ENCODE peak calls at places on chromosome X, in four cellular contexts. One of them, this sample, is unnamed.

GRCh38 chrX:39874202-39874816 is 223.4 kb downstream of the BCOR start:
- DNase-seq in SJSA1: no peak
- DNase-seq in cerebellar cortex: no peak
- DNase-seq in cerebellum: no peak
- DNase-seq in this sample: no peak

GRCh38 chrX:30652527-30653414 is 452 bp upstream of the GK start:
- DNase-seq in cerebellar cortex: peak; percentile 90
- DNase-seq in SJSA1: peak; percentile 92
- DNase-seq in cerebellum: peak; percentile 93
- DNase-seq in this sample: peak; percentile 50

GRCh38 chrX:7552758-7553157 is 290.2 kb upstream of the VCX start:
- DNase-seq in SJSA1: no peak
- DNase-seq in cerebellar cortex: no peak
- DNase-seq in cerebellum: no peak
- DNase-seq in this sample: no peak

GRCh38 chrX:104335765-104336164 is 81.0 kb upstream of the ESX1 start:
- DNase-seq in cerebellum: no peak
- DNase-seq in cerebellar cortex: no peak
- DNase-seq in SJSA1: peak; percentile 49
- DNase-seq in this sample: peak; percentile 19

GRCh38 chrX:107565916-107566602 is 62.3 kb upstream of the PRPS1 start:
- DNase-seq in cerebellum: peak; percentile 28
- DNase-seq in SJSA1: no peak
- DNase-seq in cerebellar cortex: peak; percentile 38
- DNase-seq in this sample: peak; percentile 42

GRCh38 chrX:17829526-17829925 is 31.6 kb downstream of the RAI2 start:
- DNase-seq in cerebellar cortex: no peak
- DNase-seq in cerebellum: no peak
- DNase-seq in SJSA1: no peak
- DNase-seq in this sample: no peak

GRCh38 chrX:70087857-70088256 is 25.6 kb downstream of the OTUD6A start:
- DNase-seq in SJSA1: no peak
- DNase-seq in cerebellum: no peak
- DNase-seq in cerebellar cortex: peak; percentile 11
- DNase-seq in this sample: no peak

GRCh38 chrX:31392541-31392940 is 320.7 kb upstream of the FTHL17 start:
- DNase-seq in cerebellar cortex: no peak
- DNase-seq in SJSA1: no peak
- DNase-seq in cerebellum: no peak
- DNase-seq in this sample: no peak

GRCh38 chrX:40962793-40963407 is 122.3 kb upstream of the USP9X start:
- DNase-seq in SJSA1: no peak
- DNase-seq in cerebellar cortex: no peak
- DNase-seq in cerebellum: no peak
- DNase-seq in this sample: no peak

GRCh38 chrX:45138525-45138924 is 62.2 kb downstream of the DIPK2B start:
- DNase-seq in SJSA1: no peak
- DNase-seq in cerebellar cortex: no peak
- DNase-seq in cerebellum: no peak
- DNase-seq in this sample: no peak

GRCh38 chrX:138897621-138898492 is 186.3 kb upstream of the FGF13 start:
- DNase-seq in SJSA1: no peak
- DNase-seq in cerebellar cortex: no peak
- DNase-seq in cerebellum: no peak
- DNase-seq in this sample: no peak

GRCh38 chrX:50871922-50872453 is 38.5 kb upstream of the BMP15 start:
- DNase-seq in cerebellar cortex: no peak
- DNase-seq in cerebellum: no peak
- DNase-seq in SJSA1: no peak
- DNase-seq in this sample: no peak

GRCh38 chrX:54178100-54178940 is 4.7 kb downstream of the FAM120C start:
- DNase-seq in cerebellar cortex: no peak
- DNase-seq in SJSA1: no peak
- DNase-seq in cerebellum: no peak
- DNase-seq in this sample: no peak

GRCh38 chrX:136055651-136056221 is 70.5 kb downstream of the SLC9A6 start:
- DNase-seq in cerebellum: no peak
- DNase-seq in SJSA1: no peak
- DNase-seq in cerebellar cortex: no peak
- DNase-seq in this sample: no peak

GRCh38 chrX:131818297-131818936 is 204.7 kb upstream of the STK26 start:
- DNase-seq in SJSA1: no peak
- DNase-seq in cerebellum: no peak
- DNase-seq in cerebellar cortex: no peak
- DNase-seq in this sample: no peak

GRCh38 chrX:150507251-150507856 is 61.1 kb upstream of the MTM1 start:
- DNase-seq in SJSA1: no peak
- DNase-seq in cerebellum: no peak
- DNase-seq in cerebellar cortex: no peak
- DNase-seq in this sample: no peak

GRCh38 chrX:67582436-67582835 is 38.6 kb downstream of the AR start:
- DNase-seq in cerebellum: no peak
- DNase-seq in cerebellar cortex: no peak
- DNase-seq in SJSA1: no peak
- DNase-seq in this sample: no peak

GRCh38 chrX:41946230-41946629 is 22.9 kb upstream of the CASK start:
- DNase-seq in SJSA1: no peak
- DNase-seq in cerebellum: no peak
- DNase-seq in cerebellar cortex: no peak
- DNase-seq in this sample: no peak

GRCh38 chrX:49071877-49072711 is 1.7 kb downstream of the PRAF2 start:
- DNase-seq in SJSA1: no peak
- DNase-seq in cerebellum: peak; percentile 83
- DNase-seq in cerebellar cortex: peak; percentile 75
- DNase-seq in this sample: no peak

GRCh38 chrX:103376118-103376978 is at the start of gene BEX3:
- DNase-seq in cerebellar cortex: peak; percentile 72
- DNase-seq in SJSA1: peak; percentile 58
- DNase-seq in cerebellum: peak; percentile 80
- DNase-seq in this sample: no peak

GRCh38 chrX:121802881-121803412 is 755.5 kb downstream of the GLUD2 start:
- DNase-seq in SJSA1: no peak
- DNase-seq in cerebellum: no peak
- DNase-seq in cerebellar cortex: no peak
- DNase-seq in this sample: no peak

GRCh38 chrX:136667446-136668168 is 19.6 kb downstream of the CD40LG start:
- DNase-seq in cerebellum: no peak
- DNase-seq in cerebellar cortex: no peak
- DNase-seq in SJSA1: no peak
- DNase-seq in this sample: no peak

GRCh38 chrX:1673337-1673736 is 58.5 kb downstream of the ASMT start:
- DNase-seq in SJSA1: no peak
- DNase-seq in cerebellar cortex: peak; percentile 34
- DNase-seq in cerebellum: no peak
- DNase-seq in this sample: no peak

GRCh38 chrX:13088155-13088485 is 43.7 kb upstream of the FAM9C start:
- DNase-seq in cerebellar cortex: no peak
- DNase-seq in cerebellum: no peak
- DNase-seq in SJSA1: no peak
- DNase-seq in this sample: no peak

GRCh38 chrX:53071604-53072417 is 10.4 kb upstream of the TSPYL2 start:
- DNase-seq in cerebellum: peak; percentile 63
- DNase-seq in SJSA1: no peak
- DNase-seq in cerebellar cortex: peak; percentile 86
- DNase-seq in this sample: no peak

GRCh38 chrX:47885501-47885900 is 48.8 kb downstream of the ZNF81 start:
- DNase-seq in cerebellar cortex: no peak
- DNase-seq in SJSA1: no peak
- DNase-seq in cerebellum: no peak
- DNase-seq in this sample: no peak